ENCODE peak calls at places on chromosomes 2 and 18, in four cellular contexts. P, J, Y and Q are unnamed samples.

GRCh38 chr2:53562407-53562806 is 205.2 kb upstream of the CHAC2 start:
- DNase-seq in P (no peak), J (no peak), Y (no peak), Q (no peak)

GRCh38 chr2:195561205-195562032 is 95.6 kb upstream of the SLC39A10 start:
- DNase-seq in P (no peak), J (peak; percentile 82), Y (peak; percentile 99), Q (no peak)

GRCh38 chr2:17226941-17227340 is 291.3 kb downstream of the RAD51AP2 start:
- DNase-seq in P (no peak), J (no peak), Y (no peak), Q (no peak)

GRCh38 chr2:164815071-164815793 is 26.4 kb downstream of the COBLL1 start:
- DNase-seq in P (no peak), J (no peak), Y (no peak), Q (no peak)

GRCh38 chr2:151769606-151770005 is 35.3 kb upstream of the NEB start:
- DNase-seq in P (no peak), J (no peak), Y (no peak), Q (no peak)

GRCh38 chr2:67259581-67260347 is 137.4 kb upstream of the ETAA1 start:
- DNase-seq in P (no peak), J (no peak), Y (peak; percentile 94), Q (peak; percentile 61)

GRCh38 chr2:165864353-165864752 is 70.3 kb upstream of the GALNT3 start:
- DNase-seq in P (no peak), J (no peak), Y (no peak), Q (no peak)

GRCh38 chr2:183284606-183285005 is 160.4 kb downstream of the NUP35 start:
- DNase-seq in P (no peak), J (no peak), Y (peak; percentile 34), Q (peak; percentile 14)

GRCh38 chr2:174591740-174592139 is 5.9 kb downstream of the WIPF1 start:
- DNase-seq in P (no peak), J (no peak), Y (no peak), Q (no peak)

GRCh38 chr2:162840598-162841246 is 2.2 kb upstream of the KCNH7 start:
- DNase-seq in P (peak; percentile 28), J (peak; percentile 4), Y (peak; percentile 38), Q (peak; percentile 62)

GRCh38 chr2:96413067-96413722 is 77.6 kb downstream of the NCAPH start:
- DNase-seq in P (no peak), J (no peak), Y (no peak), Q (no peak)

GRCh38 chr18:159933-160332 is 1.6 kb downstream of the USP14 start:
- DNase-seq in P (no peak), J (no peak), Y (no peak), Q (no peak)
- H4K20me1 ChIP-seq in P (peaks cover 7% of the 10 kb centered on the region), J (no peaks in the 10 kb centered on the region), Y (peaks cover 20% of the 10 kb centered on the region), Q (peaks cover 5% of the 10 kb centered on the region)

DNA sequence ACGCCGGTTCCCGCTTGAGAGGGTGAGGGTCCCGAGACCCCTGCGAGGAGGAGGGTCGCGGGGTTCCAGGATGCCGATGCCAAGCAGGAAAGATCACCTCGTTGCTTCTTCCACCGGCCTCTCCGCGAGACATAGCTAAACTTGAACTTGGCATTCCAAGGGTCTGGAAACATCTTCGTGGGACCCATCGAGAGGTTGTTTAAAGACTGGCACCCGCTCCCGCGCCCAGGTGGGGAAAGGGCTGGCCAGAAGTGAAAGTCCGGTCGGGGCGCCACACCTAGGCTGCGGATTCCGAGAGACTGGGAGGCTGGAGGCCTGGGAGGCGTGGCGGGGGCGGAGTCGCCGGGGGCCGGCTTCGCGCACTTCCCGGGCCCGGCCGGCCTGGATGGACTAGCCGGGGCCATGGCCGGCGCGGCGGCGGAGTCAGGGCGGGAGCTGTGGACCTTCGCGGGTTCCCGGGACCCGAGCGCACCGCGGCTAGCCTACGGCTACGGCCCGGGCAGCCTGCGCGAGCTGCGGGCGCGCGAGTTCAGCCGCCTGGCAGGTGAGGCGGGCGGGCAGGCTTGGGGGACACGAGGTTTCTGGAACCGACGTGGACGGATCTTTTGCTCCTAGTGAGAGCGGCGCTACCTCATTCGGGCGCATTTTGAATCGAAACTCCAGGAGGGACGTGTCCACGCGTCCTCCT is at the start of gene MOCOS:
- DNase-seq in P (peak; percentile 96), J (no peak), Y (peak; percentile 42), Q (peak; percentile 39)
- TF ChIP-seq POLR2A in P (peak; percentile 84), J (no peak), Y (peak; percentile 55), Q (no peak)

DNA sequence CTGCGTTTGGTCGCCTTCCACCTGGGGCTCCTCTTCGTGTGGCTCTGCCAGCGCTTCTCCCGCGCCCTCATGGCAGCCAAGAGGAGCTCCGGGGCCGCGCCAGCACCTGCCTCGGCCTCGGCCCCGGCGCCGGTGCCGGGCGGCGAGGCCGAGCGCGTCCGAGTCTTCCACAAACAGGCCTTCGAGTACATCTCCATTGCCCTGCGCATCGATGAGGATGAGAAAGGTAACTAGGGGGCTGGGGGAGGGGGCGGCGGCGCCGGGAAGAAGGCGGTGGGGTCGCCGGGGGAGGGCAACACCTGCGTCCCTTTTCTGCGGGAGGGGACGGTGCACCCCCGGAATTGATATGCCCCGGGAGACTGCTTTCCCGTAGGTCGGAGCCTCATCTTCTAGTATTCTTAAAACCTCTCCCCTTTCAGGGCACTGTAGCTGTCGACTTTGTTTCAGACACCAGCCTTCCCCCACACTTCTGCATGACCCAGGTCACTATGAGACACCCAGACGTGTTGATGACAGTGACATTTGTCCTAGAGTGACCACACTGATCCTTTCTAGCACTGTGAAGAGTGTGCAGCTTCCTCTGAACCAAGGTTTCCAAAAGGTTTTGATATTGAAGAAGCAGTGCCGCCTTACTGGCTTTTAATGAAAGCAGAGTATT is 794 bp downstream of the SPAST start:
- DNase-seq in P (peak; percentile 37), J (no peak), Y (no peak), Q (peak; percentile 32)
- TF ChIP-seq FOS in P (no peak), J (no peak), Y (no peak), Q (no peak)

GRCh38 chr2:109133746-109134145 is 4.7 kb downstream of the SH3RF3 start:
- DNase-seq in P (no peak), J (no peak), Y (no peak), Q (no peak)
- H4K20me1 ChIP-seq in P (no peaks in the 10 kb centered on the region), J (no peaks in the 10 kb centered on the region), Y (peaks cover 87% of the 10 kb centered on the region), Q (no peaks in the 10 kb centered on the region)

GRCh38 chr2:203913947-203914346 is 22.6 kb upstream of the ICOS start:
- DNase-seq in P (peak; percentile 19), J (no peak), Y (no peak), Q (no peak)
- TF ChIP-seq POLR2A in P (no peak), J (no peak), Y (no peak), Q (no peak)

GRCh38 chr2:20669609-20670314 is 2.8 kb downstream of the GDF7 start:
- DNase-seq in P (no peak), J (no peak), Y (no peak), Q (no peak)

GRCh38 chr2:20667531-20668401 is 822 bp downstream of the GDF7 start:
- DNase-seq in P (no peak), J (no peak), Y (no peak), Q (no peak)

GRCh38 chr2:20667151-20667530 is 197 bp downstream of the GDF7 start:
- DNase-seq in P (peak; percentile 29), J (no peak), Y (no peak), Q (no peak)

GRCh38 chr2:20668871-20669475 is 2.0 kb downstream of the GDF7 start:
- DNase-seq in P (no peak), J (no peak), Y (no peak), Q (no peak)

GRCh38 chr2:20668470-20668869 is 1.5 kb downstream of the GDF7 start:
- DNase-seq in P (no peak), J (no peak), Y (no peak), Q (no peak)
- TF ChIP-seq FOS in P (no peak), J (no peak), Y (no peak), Q (no peak)

GRCh38 chr18:21762181-21762772 is 21.7 kb downstream of the MIB1 start:
- DNase-seq in P (no peak), J (no peak), Y (no peak), Q (no peak)

GRCh38 chr18:21761471-21762115 is 21.0 kb downstream of the MIB1 start:
- DNase-seq in P (no peak), J (no peak), Y (no peak), Q (no peak)

GRCh38 chr18:21760321-21760720 is 19.7 kb downstream of the MIB1 start:
- DNase-seq in P (no peak), J (no peak), Y (peak; percentile 65), Q (no peak)

DNA sequence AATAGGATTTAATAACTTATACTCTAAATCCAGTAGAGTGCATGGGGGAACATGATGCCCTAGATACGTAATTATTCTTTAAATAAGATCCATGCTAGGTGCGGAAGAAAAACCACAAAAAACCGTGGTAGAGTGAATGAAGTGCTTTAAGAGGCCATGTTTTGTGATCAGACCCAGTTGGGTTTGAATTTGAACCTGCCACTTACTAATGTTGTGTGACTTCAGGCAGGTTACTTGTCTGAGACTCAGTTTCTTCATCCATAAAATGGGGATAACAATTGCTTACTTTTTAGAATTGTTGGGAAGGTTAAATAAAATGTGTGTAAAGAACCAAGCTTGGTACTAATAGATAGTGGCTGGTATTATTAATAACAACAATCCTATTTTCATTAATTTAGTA is 17.2 kb downstream of the MIB1 start:
- DNase-seq in P (no peak), J (no peak), Y (no peak), Q (no peak)
- H4K20me1 ChIP-seq in P (peaks cover 18% of the 10 kb centered on the region), J (no peaks in the 10 kb centered on the region), Y (peaks cover 29% of the 10 kb centered on the region), Q (peaks cover 3% of the 10 kb centered on the region)

DNA sequence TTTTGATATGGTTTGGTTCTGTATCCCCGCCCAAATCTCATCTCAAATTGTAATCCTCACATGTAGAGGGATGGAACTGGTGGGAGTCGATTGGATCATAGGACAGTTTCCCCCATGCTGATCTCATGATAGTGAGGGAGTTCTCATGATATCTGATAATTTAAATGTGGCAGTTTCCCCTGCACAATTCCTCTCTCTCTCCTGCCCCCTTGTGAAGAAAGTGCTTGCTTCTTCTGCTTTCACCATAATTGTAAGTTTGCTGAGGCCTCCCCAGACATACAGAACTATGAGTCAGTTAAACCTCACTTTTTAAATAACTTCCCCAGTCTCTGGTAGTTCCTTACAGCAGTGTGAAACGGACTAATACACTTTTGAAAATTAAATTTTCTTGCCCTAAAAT is 12.3 kb upstream of the KCNJ3 start:
- DNase-seq in P (no peak), J (no peak), Y (no peak), Q (no peak)
- TF ChIP-seq POLR2A in P (no peak), J (no peak), Y (no peak), Q (no peak)

GRCh38 chr2:2840101-2840531 is 509.0 kb upstream of the MYT1L start:
- DNase-seq in P (no peak), J (no peak), Y (no peak), Q (no peak)
- TF ChIP-seq FOS in P (no peak), J (no peak), Y (no peak), Q (no peak)

GRCh38 chr2:62409442-62409841 is 96.6 kb downstream of the TMEM17 start:
- DNase-seq in P (no peak), J (no peak), Y (peak; percentile 49), Q (no peak)

GRCh38 chr2:62406573-62407043 is 99.4 kb downstream of the TMEM17 start:
- DNase-seq in P (no peak), J (peak; percentile 77), Y (no peak), Q (no peak)

GRCh38 chr2:62407838-62408589 is 98.0 kb downstream of the TMEM17 start:
- DNase-seq in P (no peak), J (no peak), Y (no peak), Q (no peak)

GRCh38 chr2:62404948-62405347 is 101.0 kb downstream of the TMEM17 start:
- DNase-seq in P (no peak), J (no peak), Y (no peak), Q (no peak)

DNA sequence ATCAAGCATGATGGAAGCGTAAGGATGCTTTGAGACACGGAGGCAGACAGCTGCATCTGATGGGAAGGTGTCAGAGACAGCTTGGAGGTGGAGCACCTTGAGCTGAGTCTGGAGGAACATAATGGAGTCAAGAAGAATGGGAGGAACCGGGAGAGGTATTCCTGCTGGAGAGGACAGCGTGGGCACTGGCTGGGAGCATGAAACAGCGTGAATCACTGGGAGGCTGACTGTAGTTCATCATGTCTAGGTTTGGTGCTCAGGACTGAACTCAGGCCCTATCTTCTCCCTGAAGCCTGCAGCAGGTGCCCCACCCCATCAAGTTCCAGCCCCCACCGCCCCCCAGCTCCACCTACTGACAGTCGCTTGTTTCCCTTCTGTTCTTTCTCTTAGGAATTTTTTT is 98.6 kb downstream of the TMEM17 start:
- DNase-seq in P (no peak), J (no peak), Y (no peak), Q (no peak)
- H4K20me1 ChIP-seq in P (no peaks in the 10 kb centered on the region), J (no peaks in the 10 kb centered on the region), Y (no peaks in the 10 kb centered on the region), Q (no peaks in the 10 kb centered on the region)